ENCODE peak calls at places on chromosomes 16 and 17, in four cellular contexts. K is psoas muscle, M is heart left ventricle, V is fibroblast of lung. O is an unnamed sample. For H3K4me1, the result is how much of the 10 kb centered on the place peaks cover.

GRCh38 chr17:74012465-74012864 is 191.0 kb upstream of the RPL38 start:
- DNase-seq in K (no peak), M (no peak), V (no peak), O (no peak)

GRCh38 chr17:11278186-11278983 is 37.4 kb downstream of the SHISA6 start:
- DNase-seq in K (no peak), M (no peak), V (no peak), O (no peak)

GRCh38 chr17:38454528-38454927 is 26.3 kb downstream of the ARHGAP23 start:
- DNase-seq in K (peak), M (peak), V (peak), O (peak)

GRCh38 chr17:59751955-59752413 is 44.5 kb downstream of the VMP1 start:
- DNase-seq in K (no peak), M (no peak), V (no peak), O (no peak)

GRCh38 chr16:4481526-4481925 is 5.3 kb downstream of the HMOX2 start:
- DNase-seq in K (no peak), M (no peak), V (no peak), O (no peak)

GRCh38 chr17:49486012-49486641 is 9.0 kb upstream of the NGFR start:
- DNase-seq in K (no peak), M (no peak), V (no peak), O (no peak)

GRCh38 chr16:77531741-77532140 is 96.9 kb upstream of the ADAMTS18 start:
- DNase-seq in K (no peak), M (no peak), V (peak), O (no peak)

GRCh38 chr16:80503144-80503543 is 37.6 kb upstream of the DYNLRB2 start:
- DNase-seq in K (no peak), M (no peak), V (no peak), O (no peak)

GRCh38 chr17:79941088-79942010 is 94.3 kb downstream of the TBC1D16 start:
- DNase-seq in K (peak), M (peak), V (no peak), O (no peak)

GRCh38 chr16:6104423-6104822 is 1006.8 kb upstream of the EEF2KMT start:
- DNase-seq in K (no peak), M (no peak), V (no peak), O (no peak)

GRCh38 chr16:67403976-67404555 is 10.8 kb upstream of the TPPP3 start:
- DNase-seq in K (peak), M (no peak), V (no peak), O (no peak)

GRCh38 chr16:89720520-89720858 is 209 bp downstream of the VPS9D1 start:
- DNase-seq in K (no peak), M (peak), V (peak), O (no peak)

GRCh38 chr16:7550096-7550495 is 217.5 kb downstream of the RBFOX1 start:
- DNase-seq in K (no peak), M (no peak), V (no peak), O (no peak)

GRCh38 chr17:39132192-39132600 is 19.2 kb downstream of the PLXDC1 start:
- DNase-seq in K (peak), M (peak), V (peak), O (peak)

GRCh38 chr17:42698736-42699414 is 16.5 kb downstream of the CNTNAP1 start:
- DNase-seq in K (peak), M (peak), V (peak), O (peak)

GRCh38 chr17:66964930-66965800 is 658 bp downstream of the CACNG4 start:
- DNase-seq in K (peak), M (no peak), V (no peak), O (no peak)

GRCh38 chr17:78184311-78184710 is 2.5 kb downstream of the TK1 start:
- DNase-seq in K (no peak), M (no peak), V (no peak), O (no peak)

GRCh38 chr16:88810166-88810867 is 1.4 kb downstream of the APRT start:
- DNase-seq in K (peak), M (peak), V (no peak), O (no peak)

GRCh38 chr16:56742030-56742984 is 12.4 kb downstream of the NUP93 start:
- DNase-seq in K (no peak), M (no peak), V (peak), O (no peak)

GRCh38 chr17:78818932-78819331 is 21.7 kb downstream of the USP36 start:
- DNase-seq in K (peak), M (no peak), V (no peak), O (no peak)

GRCh38 chr17:14471052-14471451 is 170.2 kb downstream of the HS3ST3B1 start:
- DNase-seq in K (no peak), M (no peak), V (peak), O (no peak)

GRCh38 chr16:79381552-79382042 is 218.9 kb downstream of the MAF start:
- DNase-seq in K (no peak), M (no peak), V (peak), O (no peak)

GRCh38 chr17:17063546-17064122 is 21.4 kb downstream of the MPRIP start:
- DNase-seq in K (peak), M (peak), V (peak), O (no peak)

GRCh38 chr17:67689534-67690177 is 28.1 kb upstream of the NOL11 start:
- DNase-seq in K (no peak), M (no peak), V (peak), O (peak)

GRCh38 chr16:82587289-82587688 is 39.5 kb upstream of the CDH13 start:
- DNase-seq in K (no peak), M (no peak), V (no peak), O (no peak)

GRCh38 chr17:66386789-66387351 is 84.5 kb downstream of the PRKCA start:
- DNase-seq in K (no peak), M (no peak), V (no peak), O (no peak)

GRCh38 chr17:7290685-7291084 is 3.8 kb downstream of the YBX2 start:
- DNase-seq in K (peak), M (no peak), V (no peak), O (no peak)

DNA sequence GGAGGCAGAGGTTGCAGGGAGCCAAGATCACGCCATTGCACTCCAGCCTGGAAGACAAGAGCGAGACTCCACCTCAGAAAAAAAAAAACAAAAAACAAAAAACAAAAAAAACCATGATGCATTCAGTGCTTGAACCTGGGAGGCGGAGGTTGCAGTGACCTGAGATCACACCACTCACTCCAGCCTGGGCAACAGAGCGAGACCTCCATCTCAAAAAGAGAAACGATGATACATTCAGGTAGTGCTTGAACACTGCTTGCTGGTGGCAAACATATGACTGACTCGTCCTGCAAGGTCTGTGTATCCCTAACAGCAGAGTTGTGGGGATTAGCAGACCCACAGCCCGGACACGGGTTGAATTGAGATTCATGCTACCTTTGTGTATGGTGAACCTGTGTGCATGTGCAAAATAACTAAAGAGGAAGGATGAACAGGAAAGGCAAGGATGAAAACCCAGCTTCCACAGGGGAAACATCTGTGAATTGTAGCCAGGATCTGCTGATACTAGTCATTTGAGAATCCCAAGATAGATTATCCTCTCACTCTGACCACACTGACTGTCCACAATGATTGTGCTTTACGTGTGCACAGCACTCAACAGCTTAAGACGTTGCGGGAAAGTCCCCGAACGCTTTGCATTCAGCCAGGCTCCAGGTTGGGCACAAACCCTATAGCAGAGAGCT is 52.4 kb upstream of the MRPS23 start:
- DNase-seq in K (peak), M (no peak), V (no peak), O (no peak)
- H3K4me3 ChIP-seq in K (no peak), M (no peak), V (no peak), O (no peak)

DNA sequence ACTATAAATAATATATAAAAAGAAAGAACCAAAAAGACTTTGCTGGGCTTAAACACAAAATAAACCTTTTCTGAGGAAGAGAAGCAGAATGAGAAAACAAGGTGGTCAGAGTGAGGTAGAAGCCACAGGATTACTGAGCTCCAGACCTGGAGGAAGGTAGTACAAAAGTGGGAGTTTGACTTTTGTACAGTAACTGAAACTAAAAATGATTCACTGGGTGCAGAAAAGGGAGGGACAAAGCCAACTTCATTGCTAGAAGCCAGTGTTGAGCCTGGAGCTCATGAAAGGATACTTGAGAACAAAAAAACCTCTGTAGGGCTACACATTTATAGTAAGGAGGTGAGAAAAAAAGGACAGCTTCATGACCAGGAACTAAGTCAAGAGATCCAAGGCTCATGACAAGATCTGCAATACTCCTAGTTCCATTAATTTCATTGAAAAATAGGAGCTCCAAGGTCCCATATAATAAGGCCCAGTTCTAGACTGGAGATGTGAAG is 45.5 kb downstream of the PKD1L3 start:
- DNase-seq in K (no peak), M (no peak), V (no peak), O (no peak)
- H3K4me1 ChIP-seq in K (under half), M (under half), V (under half), O (under half)

GRCh38 chr16:86828202-86828601 is 249.9 kb downstream of the FOXL1 start:
- DNase-seq in K (no peak), M (no peak), V (no peak), O (no peak)

GRCh38 chr16:86828653-86829052 is 250.3 kb downstream of the FOXL1 start:
- DNase-seq in K (no peak), M (no peak), V (no peak), O (no peak)

GRCh38 chr16:86833136-86833535 is 254.8 kb downstream of the FOXL1 start:
- DNase-seq in K (no peak), M (no peak), V (peak), O (no peak)

GRCh38 chr16:86834451-86835035 is 256.2 kb downstream of the FOXL1 start:
- DNase-seq in K (no peak), M (peak), V (peak), O (no peak)

GRCh38 chr16:86831366-86831765 is 253.0 kb downstream of the FOXL1 start:
- DNase-seq in K (no peak), M (no peak), V (no peak), O (no peak)
- TF ChIP-seq CTCF in K (no peak), M (no peak), V (no peak), O (no peak)

DNA sequence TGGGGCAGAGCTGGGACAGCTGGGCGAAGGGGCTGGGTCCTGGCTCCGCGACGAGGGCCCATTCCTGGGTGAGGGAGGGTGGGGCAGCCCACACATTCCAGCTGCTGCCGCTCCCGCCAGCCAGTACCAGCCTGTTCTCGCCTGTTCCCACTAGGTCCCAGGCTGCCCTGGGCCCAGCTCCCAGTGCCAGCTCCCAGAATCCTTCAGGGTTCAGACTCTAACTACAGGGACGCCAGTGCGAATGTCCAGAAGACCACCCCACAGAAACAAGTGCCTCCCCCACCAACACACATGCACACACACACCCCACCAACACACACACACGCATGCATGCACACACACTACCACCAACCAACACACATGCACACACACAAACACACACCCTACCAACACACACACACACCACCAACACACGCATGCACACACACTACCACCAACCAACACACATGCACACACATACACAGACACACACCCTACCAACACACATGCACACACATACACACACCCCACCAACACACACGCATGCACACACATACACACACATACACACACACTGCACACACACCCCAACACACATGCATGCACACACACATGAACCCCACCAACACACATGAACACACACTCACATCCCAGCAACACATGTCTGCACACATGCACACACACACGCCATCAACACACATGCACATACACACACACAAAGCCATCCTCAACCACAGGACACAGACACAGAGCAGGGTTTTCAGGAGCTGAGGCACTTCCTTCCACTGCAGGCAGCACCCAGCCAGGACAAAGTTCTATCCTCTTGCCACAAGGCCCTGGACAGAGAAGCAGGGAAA is 27.5 kb upstream of the KRT17 start:
- DNase-seq in K (peak), M (no peak), V (no peak), O (no peak)
- H3K4me3 ChIP-seq in K (peak), M (no peak), V (no peak), O (no peak)